ENCODE peak calls at places on chromosomes 6 and 20, in five cellular contexts. V is HT1080; L is activated T-cell treated with anti-CD3 and anti-CD28 coated beads, Interleukin-2, amount 50 U/mL, for 4 hours; S is NCI-H69; Y is HS-5. D is an unnamed sample.

GRCh38 chr6:18405477-18406293 is 18.5 kb downstream of the RNF144B start:
- DNase-seq in V (peak), L (no peak), S (peak), Y (peak), D (peak)

GRCh38 chr6:167127785-167128531 is 5.1 kb downstream of the CCR6 start:
- DNase-seq in Y (no peak), S (no peak), V (no peak), L (no peak), D (no peak)

GRCh38 chr6:71419954-71420692 is 131.5 kb downstream of the OGFRL1 start:
- DNase-seq in V (no peak), S (peak), Y (no peak), L (no peak), D (no peak)

GRCh38 chr6:151807513-151808330 is at the start of gene ESR1:
- DNase-seq in L (no peak), Y (no peak), V (no peak), S (no peak), D (no peak)

GRCh38 chr6:25014806-25015560 is 79.2 kb upstream of the RIPOR2 start:
- DNase-seq in Y (no peak), L (no peak), V (no peak), S (peak), D (no peak)

GRCh38 chr20:49872056-49872455 is 43.3 kb downstream of the SPATA2 start:
- DNase-seq in L (no peak), S (no peak), V (no peak), Y (no peak), D (no peak)

GRCh38 chr20:19880256-19881079 is 122.4 kb downstream of the RIN2 start:
- DNase-seq in S (no peak), Y (peak), V (peak), L (no peak), D (peak)

GRCh38 chr20:47821481-47822100 is 36.3 kb upstream of the SULF2 start:
- DNase-seq in Y (peak), S (no peak), V (peak), L (no peak), D (no peak)

GRCh38 chr6:35468980-35469710 is 944 bp downstream of the RPL10A start:
- DNase-seq in L (peak), V (no peak), S (peak), Y (no peak), D (no peak)

GRCh38 chr20:38050691-38051090 is 17.1 kb downstream of the RPRD1B start:
- DNase-seq in S (no peak), L (no peak), Y (no peak), V (no peak), D (no peak)

GRCh38 chr6:169970306-169970988 is 219.0 kb downstream of the ERMARD start:
- DNase-seq in S (no peak), Y (no peak), V (no peak), L (no peak), D (no peak)

GRCh38 chr20:7505835-7506221 is 434.4 kb downstream of the HAO1 start:
- DNase-seq in Y (no peak), V (no peak), S (peak), L (no peak), D (no peak)

GRCh38 chr6:149366237-149366921 is 33.7 kb upstream of the SUMO4 start:
- DNase-seq in S (no peak), L (no peak), Y (no peak), V (no peak), D (no peak)

GRCh38 chr6:74409447-74409846 is 713.4 kb downstream of the CD109 start:
- DNase-seq in Y (peak), S (no peak), L (no peak), V (peak), D (peak)

GRCh38 chr6:101534386-101534785 is 140.9 kb downstream of the GRIK2 start:
- DNase-seq in S (no peak), V (peak), Y (no peak), L (no peak), D (no peak)

GRCh38 chr6:13006578-13007300 is 290.2 kb downstream of the PHACTR1 start:
- DNase-seq in Y (peak), S (peak), V (peak), L (no peak), D (no peak)

GRCh38 chr6:4017058-4017457 is 61.9 kb downstream of the FAM217A start:
- DNase-seq in S (no peak), Y (no peak), V (no peak), L (no peak), D (no peak)

GRCh38 chr20:61912665-61913422 is 152.8 kb downstream of the TAF4 start:
- DNase-seq in L (no peak), S (no peak), Y (no peak), V (no peak), D (no peak)

GRCh38 chr20:10218536-10219451 is at the start of gene SNAP25:
- DNase-seq in Y (peak), S (peak), L (no peak), V (peak), D (peak)

GRCh38 chr20:49351775-49352174 is 73.9 kb upstream of the ZNFX1 start:
- DNase-seq in V (no peak), L (no peak), S (no peak), Y (no peak), D (no peak)

GRCh38 chr6:149925974-149926777 is 3.3 kb upstream of the RAET1G start:
- DNase-seq in L (peak), Y (peak), S (peak), V (peak), D (peak)

GRCh38 chr20:36591854-36592641 is 13.5 kb upstream of the RAB5IF start:
- DNase-seq in L (peak), S (peak), V (no peak), Y (no peak), D (no peak)